ENCODE peak calls at places on chromosomes 4 and X, in seven cellular contexts. One of them, this sample, is unnamed.

GRCh38 chrX:56219702-56220101 is 12.5 kb upstream of the KLF8 start:
- DNase-seq in AG04449: no peak
- DNase-seq in foreskin fibroblast: no peak
- DNase-seq in OCI-LY7: no peak
- DNase-seq in tibial nerve: no peak
- DNase-seq in HFF-Myc: no peak
- DNase-seq in GM12878: no peak
- DNase-seq in this sample: no peak

GRCh38 chrX:1246816-1247215 is 21.8 kb upstream of the CSF2RA start:
- DNase-seq in tibial nerve: peak; percentile 82
- DNase-seq in HFF-Myc: peak; percentile 38
- DNase-seq in foreskin fibroblast: peak; percentile 15
- DNase-seq in AG04449: no peak
- DNase-seq in OCI-LY7: peak; percentile 85
- DNase-seq in GM12878: peak; percentile 57
- DNase-seq in this sample: no peak

GRCh38 chrX:80765226-80765625 is 44.5 kb downstream of the BRWD3 start:
- DNase-seq in tibial nerve: no peak
- DNase-seq in GM12878: no peak
- DNase-seq in AG04449: peak; percentile 60
- DNase-seq in HFF-Myc: peak; percentile 15
- DNase-seq in OCI-LY7: no peak
- DNase-seq in foreskin fibroblast: peak; percentile 52
- DNase-seq in this sample: peak; percentile 23

GRCh38 chr4:21979196-21979595 is 30.6 kb upstream of the KCNIP4 start:
- DNase-seq in GM12878: no peak
- DNase-seq in foreskin fibroblast: no peak
- DNase-seq in OCI-LY7: no peak
- DNase-seq in AG04449: no peak
- DNase-seq in HFF-Myc: no peak
- DNase-seq in tibial nerve: no peak
- DNase-seq in this sample: no peak

GRCh38 chrX:71989768-71990167 is 79.1 kb downstream of the NHSL2 start:
- DNase-seq in foreskin fibroblast: no peak
- DNase-seq in tibial nerve: peak; percentile 29
- DNase-seq in OCI-LY7: no peak
- DNase-seq in AG04449: peak; percentile 38
- DNase-seq in HFF-Myc: no peak
- DNase-seq in GM12878: no peak
- DNase-seq in this sample: no peak

GRCh38 chrX:131985526-131986049 is 37.5 kb upstream of the STK26 start:
- DNase-seq in foreskin fibroblast: no peak
- DNase-seq in OCI-LY7: no peak
- DNase-seq in GM12878: no peak
- DNase-seq in tibial nerve: no peak
- DNase-seq in HFF-Myc: no peak
- DNase-seq in AG04449: no peak
- DNase-seq in this sample: no peak

GRCh38 chr4:185821029-185821419 is 9.0 kb upstream of the SORBS2 start:
- DNase-seq in HFF-Myc: no peak
- DNase-seq in GM12878: no peak
- DNase-seq in AG04449: no peak
- DNase-seq in OCI-LY7: no peak
- DNase-seq in foreskin fibroblast: no peak
- DNase-seq in tibial nerve: no peak
- DNase-seq in this sample: no peak

GRCh38 chr4:110107868-110108267 is 90.5 kb downstream of the ELOVL6 start:
- DNase-seq in foreskin fibroblast: no peak
- DNase-seq in AG04449: no peak
- DNase-seq in GM12878: no peak
- DNase-seq in tibial nerve: no peak
- DNase-seq in HFF-Myc: no peak
- DNase-seq in OCI-LY7: no peak
- DNase-seq in this sample: peak; percentile 45

GRCh38 chr4:139492429-139492828 is 38.5 kb downstream of the RAB33B start:
- DNase-seq in foreskin fibroblast: no peak
- DNase-seq in AG04449: no peak
- DNase-seq in GM12878: no peak
- DNase-seq in tibial nerve: no peak
- DNase-seq in OCI-LY7: no peak
- DNase-seq in HFF-Myc: no peak
- DNase-seq in this sample: no peak

GRCh38 chr4:69830529-69831269 is 29.2 kb downstream of the SULT1E1 start:
- DNase-seq in tibial nerve: no peak
- DNase-seq in GM12878: no peak
- DNase-seq in AG04449: no peak
- DNase-seq in HFF-Myc: peak; percentile 21
- DNase-seq in OCI-LY7: no peak
- DNase-seq in foreskin fibroblast: peak; percentile 68
- DNase-seq in this sample: peak; percentile 79

GRCh38 chr4:121034010-121034409 is 38.3 kb downstream of the NDNF start:
- DNase-seq in GM12878: no peak
- DNase-seq in foreskin fibroblast: peak; percentile 20
- DNase-seq in AG04449: no peak
- DNase-seq in HFF-Myc: no peak
- DNase-seq in OCI-LY7: no peak
- DNase-seq in tibial nerve: peak; percentile 76
- DNase-seq in this sample: peak; percentile 62

GRCh38 chrX:43315622-43316021 is 340.5 kb upstream of the MAOA start:
- DNase-seq in GM12878: no peak
- DNase-seq in HFF-Myc: no peak
- DNase-seq in AG04449: no peak
- DNase-seq in tibial nerve: no peak
- DNase-seq in foreskin fibroblast: no peak
- DNase-seq in OCI-LY7: no peak
- DNase-seq in this sample: no peak

GRCh38 chrX:104392350-104392749 is 137.6 kb upstream of the ESX1 start:
- DNase-seq in tibial nerve: no peak
- DNase-seq in GM12878: no peak
- DNase-seq in AG04449: no peak
- DNase-seq in foreskin fibroblast: no peak
- DNase-seq in HFF-Myc: no peak
- DNase-seq in OCI-LY7: no peak
- DNase-seq in this sample: no peak

GRCh38 chrX:152896450-152896849 is 1.4 kb upstream of the ZNF185 start:
- DNase-seq in foreskin fibroblast: peak; percentile 49
- DNase-seq in OCI-LY7: no peak
- DNase-seq in GM12878: no peak
- DNase-seq in AG04449: no peak
- DNase-seq in tibial nerve: no peak
- DNase-seq in HFF-Myc: no peak
- DNase-seq in this sample: no peak

GRCh38 chr4:161992317-161992716 is 171.5 kb downstream of the FSTL5 start:
- DNase-seq in foreskin fibroblast: no peak
- DNase-seq in OCI-LY7: no peak
- DNase-seq in GM12878: no peak
- DNase-seq in tibial nerve: no peak
- DNase-seq in AG04449: no peak
- DNase-seq in HFF-Myc: no peak
- DNase-seq in this sample: no peak

GRCh38 chrX:2445662-2446623 is 54.8 kb downstream of the DHRSX start:
- DNase-seq in OCI-LY7: no peak
- DNase-seq in GM12878: no peak
- DNase-seq in AG04449: no peak
- DNase-seq in tibial nerve: no peak
- DNase-seq in HFF-Myc: no peak
- DNase-seq in foreskin fibroblast: no peak
- DNase-seq in this sample: no peak

GRCh38 chr4:95625020-95625419 is 76.2 kb upstream of the UNC5C start:
- DNase-seq in OCI-LY7: no peak
- DNase-seq in AG04449: no peak
- DNase-seq in foreskin fibroblast: no peak
- DNase-seq in HFF-Myc: no peak
- DNase-seq in tibial nerve: no peak
- DNase-seq in GM12878: no peak
- DNase-seq in this sample: no peak

GRCh38 chr4:3418029-3418762 is 23.6 kb upstream of the HGFAC start:
- DNase-seq in GM12878: no peak
- DNase-seq in tibial nerve: no peak
- DNase-seq in AG04449: no peak
- DNase-seq in foreskin fibroblast: no peak
- DNase-seq in OCI-LY7: no peak
- DNase-seq in HFF-Myc: no peak
- DNase-seq in this sample: no peak

GRCh38 chr4:155759372-155760252 is 791 bp downstream of the GUCY1B1 start:
- DNase-seq in OCI-LY7: no peak
- DNase-seq in foreskin fibroblast: no peak
- DNase-seq in tibial nerve: no peak
- DNase-seq in AG04449: no peak
- DNase-seq in GM12878: no peak
- DNase-seq in HFF-Myc: no peak
- DNase-seq in this sample: no peak

GRCh38 chrX:1581132-1581531 is 10.3 kb upstream of the AKAP17A start:
- DNase-seq in HFF-Myc: peak; percentile 27
- DNase-seq in OCI-LY7: peak; percentile 85
- DNase-seq in AG04449: no peak
- DNase-seq in foreskin fibroblast: no peak
- DNase-seq in tibial nerve: peak; percentile 73
- DNase-seq in GM12878: no peak
- DNase-seq in this sample: no peak

GRCh38 chrX:119990995-119991787 is 47.6 kb upstream of the NKAP start:
- DNase-seq in GM12878: no peak
- DNase-seq in HFF-Myc: no peak
- DNase-seq in OCI-LY7: no peak
- DNase-seq in foreskin fibroblast: no peak
- DNase-seq in AG04449: no peak
- DNase-seq in tibial nerve: no peak
- DNase-seq in this sample: no peak

GRCh38 chr4:183773790-183774189 is 114.7 kb downstream of the TRAPPC11 start:
- DNase-seq in OCI-LY7: no peak
- DNase-seq in tibial nerve: no peak
- DNase-seq in foreskin fibroblast: no peak
- DNase-seq in HFF-Myc: no peak
- DNase-seq in GM12878: no peak
- DNase-seq in AG04449: no peak
- DNase-seq in this sample: no peak

GRCh38 chr4:3765271-3766206 is 646 bp upstream of the ADRA2C start:
- DNase-seq in OCI-LY7: no peak
- DNase-seq in tibial nerve: no peak
- DNase-seq in AG04449: no peak
- DNase-seq in foreskin fibroblast: peak; percentile 21
- DNase-seq in GM12878: no peak
- DNase-seq in HFF-Myc: no peak
- DNase-seq in this sample: peak; percentile 17

GRCh38 chr4:80053140-80053910 is 19.7 kb downstream of the ANTXR2 start:
- DNase-seq in HFF-Myc: no peak
- DNase-seq in GM12878: no peak
- DNase-seq in OCI-LY7: no peak
- DNase-seq in foreskin fibroblast: no peak
- DNase-seq in AG04449: no peak
- DNase-seq in tibial nerve: no peak
- DNase-seq in this sample: no peak
- H3K4me3 ChIP-seq in HFF-Myc: no peak overlapping the region
- H3K4me3 ChIP-seq in GM12878: no peak overlapping the region
- H3K4me3 ChIP-seq in OCI-LY7: no peak overlapping the region
- H3K4me3 ChIP-seq in foreskin fibroblast: no peak overlapping the region
- H3K4me3 ChIP-seq in AG04449: no peak overlapping the region
- H3K4me3 ChIP-seq in tibial nerve: no peak overlapping the region
- H3K4me3 ChIP-seq in this sample: no peak overlapping the region

GRCh38 chrX:153909024-153909979 is 4.8 kb downstream of the AVPR2 start:
- DNase-seq in tibial nerve: no peak
- DNase-seq in OCI-LY7: no peak
- DNase-seq in AG04449: no peak
- DNase-seq in foreskin fibroblast: no peak
- DNase-seq in GM12878: no peak
- DNase-seq in HFF-Myc: no peak
- DNase-seq in this sample: no peak

GRCh38 chrX:153906126-153906917 is 1.8 kb downstream of the AVPR2 start:
- DNase-seq in foreskin fibroblast: no peak
- DNase-seq in OCI-LY7: no peak
- DNase-seq in tibial nerve: no peak
- DNase-seq in AG04449: no peak
- DNase-seq in HFF-Myc: no peak
- DNase-seq in GM12878: no peak
- DNase-seq in this sample: no peak

GRCh38 chrX:153905481-153906095 is 1.1 kb downstream of the AVPR2 start:
- DNase-seq in foreskin fibroblast: no peak
- DNase-seq in OCI-LY7: no peak
- DNase-seq in AG04449: no peak
- DNase-seq in GM12878: no peak
- DNase-seq in HFF-Myc: no peak
- DNase-seq in tibial nerve: no peak
- DNase-seq in this sample: no peak

GRCh38 chrX:153908219-153908875 is 3.9 kb downstream of the AVPR2 start:
- DNase-seq in GM12878: no peak
- DNase-seq in AG04449: no peak
- DNase-seq in OCI-LY7: no peak
- DNase-seq in tibial nerve: no peak
- DNase-seq in HFF-Myc: no peak
- DNase-seq in foreskin fibroblast: no peak
- DNase-seq in this sample: no peak

GRCh38 chrX:153907456-153907855 is 3.0 kb downstream of the AVPR2 start:
- DNase-seq in AG04449: no peak
- DNase-seq in GM12878: no peak
- DNase-seq in tibial nerve: no peak
- DNase-seq in foreskin fibroblast: no peak
- DNase-seq in HFF-Myc: no peak
- DNase-seq in OCI-LY7: no peak
- DNase-seq in this sample: no peak
- H3K4me3 ChIP-seq in AG04449: no peak overlapping the region
- H3K4me3 ChIP-seq in GM12878: no peak overlapping the region
- H3K4me3 ChIP-seq in tibial nerve: no peak overlapping the region
- H3K4me3 ChIP-seq in foreskin fibroblast: no peak overlapping the region
- H3K4me3 ChIP-seq in HFF-Myc: no peak overlapping the region
- H3K4me3 ChIP-seq in OCI-LY7: no peak overlapping the region
- H3K4me3 ChIP-seq in this sample: no peak overlapping the region

GRCh38 chr4:82043809-82044137 is 330.0 kb downstream of the HNRNPD start:
- DNase-seq in GM12878: no peak
- DNase-seq in foreskin fibroblast: no peak
- DNase-seq in OCI-LY7: no peak
- DNase-seq in tibial nerve: no peak
- DNase-seq in AG04449: no peak
- DNase-seq in HFF-Myc: no peak
- DNase-seq in this sample: no peak
- H3K4me3 ChIP-seq in GM12878: no peak overlapping the region
- H3K4me3 ChIP-seq in foreskin fibroblast: no peak overlapping the region
- H3K4me3 ChIP-seq in OCI-LY7: no peak overlapping the region
- H3K4me3 ChIP-seq in tibial nerve: no peak overlapping the region
- H3K4me3 ChIP-seq in AG04449: no peak overlapping the region
- H3K4me3 ChIP-seq in HFF-Myc: no peak overlapping the region
- H3K4me3 ChIP-seq in this sample: peak overlapping the region; percentile 30

GRCh38 chr4:11650801-11651596 is 222.3 kb upstream of the HS3ST1 start:
- DNase-seq in HFF-Myc: no peak
- DNase-seq in tibial nerve: no peak
- DNase-seq in AG04449: no peak
- DNase-seq in GM12878: no peak
- DNase-seq in OCI-LY7: no peak
- DNase-seq in foreskin fibroblast: no peak
- DNase-seq in this sample: no peak
- H3K4me3 ChIP-seq in HFF-Myc: no peak overlapping the region
- H3K4me3 ChIP-seq in tibial nerve: no peak overlapping the region
- H3K4me3 ChIP-seq in AG04449: no peak overlapping the region
- H3K4me3 ChIP-seq in GM12878: no peak overlapping the region
- H3K4me3 ChIP-seq in OCI-LY7: no peak overlapping the region
- H3K4me3 ChIP-seq in foreskin fibroblast: no peak overlapping the region
- H3K4me3 ChIP-seq in this sample: no peak overlapping the region